ENCODE peak calls at places on chromosome 9, in four cellular contexts. X is CD8-positive, alpha-beta memory T cell; G is psoas muscle; E is upper lobe of right lung. C is an unnamed sample. For H3K36me3, the result is how much of the 10 kb centered on the place peaks cover.

GRCh38 chr9:121667890-121668289 is 16.5 kb downstream of the DAB2IP start:
- DNase-seq in X (no peak), G (no peak), E (no peak), C (no peak)

GRCh38 chr9:77011973-77012817 is 7.3 kb upstream of the FOXB2 start:
- DNase-seq in X (peak), G (peak), E (peak), C (no peak)

GRCh38 chr9:126708178-126708577 is 94.5 kb downstream of the LMX1B start:
- DNase-seq in X (no peak), G (no peak), E (no peak), C (no peak)

GRCh38 chr9:136939431-136939995 is 5.0 kb downstream of the FBXW5 start:
- DNase-seq in X (no peak), G (peak), E (peak), C (no peak)

GRCh38 chr9:35048521-35048920 is 23.9 kb downstream of the VCP start:
- DNase-seq in X (no peak), G (no peak), E (no peak), C (no peak)

GRCh38 chr9:76180541-76180940 is 213.7 kb downstream of the RFK start:
- DNase-seq in X (no peak), G (no peak), E (no peak), C (no peak)

GRCh38 chr9:116860509-116861120 is 173.5 kb downstream of the TRIM32 start:
- DNase-seq in X (no peak), G (peak), E (no peak), C (peak)

GRCh38 chr9:88952086-88952615 is 39.1 kb upstream of the S1PR3 start:
- DNase-seq in X (no peak), G (no peak), E (no peak), C (no peak)

GRCh38 chr9:110105107-110105506 is 102.9 kb downstream of the C9orf152 start:
- DNase-seq in X (no peak), G (no peak), E (no peak), C (no peak)

GRCh38 chr9:34125681-34126206 is 754 bp downstream of the DCAF12 start:
- DNase-seq in X (no peak), G (no peak), E (no peak), C (no peak)

GRCh38 chr9:2299156-2299842 is 284.2 kb downstream of the SMARCA2 start:
- DNase-seq in X (no peak), G (no peak), E (peak), C (no peak)

GRCh38 chr9:76733096-76733495 is 31.1 kb upstream of the PCA3 start:
- DNase-seq in X (no peak), G (no peak), E (no peak), C (no peak)

GRCh38 chr9:6632516-6633328 is 12.8 kb downstream of the GLDC start:
- DNase-seq in X (no peak), G (no peak), E (no peak), C (peak)

GRCh38 chr9:86626802-86627201 is 272.6 kb upstream of the TUT7 start:
- DNase-seq in X (no peak), G (no peak), E (no peak), C (no peak)

GRCh38 chr9:131657890-131658752 is 81.8 kb downstream of the RAPGEF1 start:
- DNase-seq in X (no peak), G (no peak), E (no peak), C (peak)

DNA sequence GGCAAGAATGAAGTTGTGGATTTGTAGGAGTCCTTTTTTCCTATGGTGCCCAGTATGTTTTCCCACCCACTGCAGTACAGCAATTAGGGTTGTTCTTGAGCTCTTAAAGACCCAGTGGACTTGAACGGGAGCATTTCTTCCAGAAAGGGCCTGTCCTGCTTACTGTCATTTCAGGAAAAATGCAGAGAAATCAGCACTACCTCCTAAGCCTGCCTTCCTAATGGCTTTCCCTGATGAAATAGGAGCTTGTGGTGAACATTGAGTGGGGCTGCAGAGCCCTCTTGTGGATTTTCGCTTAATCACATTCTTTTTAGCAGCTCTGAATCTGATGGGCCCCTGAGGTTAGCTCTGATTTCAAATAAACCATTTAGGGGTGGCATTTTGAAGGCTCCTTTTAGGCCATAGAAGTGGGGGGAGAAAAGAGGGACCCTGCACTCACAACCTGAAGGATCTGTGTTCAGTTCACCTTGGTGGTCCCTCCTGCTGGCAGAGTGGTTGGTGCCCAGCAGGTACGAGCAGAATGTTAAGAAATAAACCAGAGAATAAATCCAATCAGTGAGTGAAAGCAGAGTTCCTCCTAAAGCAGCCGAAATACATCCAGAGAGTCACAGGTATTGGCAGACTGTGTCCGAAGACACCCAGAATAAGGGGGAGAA is 188.0 kb upstream of the KLF9 start:
- DNase-seq in X (peak), G (peak), E (no peak), C (peak)
- H3K4me3 ChIP-seq in X (no peak), G (peak), E (no peak), C (no peak)

GRCh38 chr9:113289091-113289490 is 13.6 kb downstream of the PRPF4 start:
- DNase-seq in X (no peak), G (no peak), E (no peak), C (no peak)
- H3K36me3 ChIP-seq in X (half or more), G (under half), E (half or more), C (under half)

DNA sequence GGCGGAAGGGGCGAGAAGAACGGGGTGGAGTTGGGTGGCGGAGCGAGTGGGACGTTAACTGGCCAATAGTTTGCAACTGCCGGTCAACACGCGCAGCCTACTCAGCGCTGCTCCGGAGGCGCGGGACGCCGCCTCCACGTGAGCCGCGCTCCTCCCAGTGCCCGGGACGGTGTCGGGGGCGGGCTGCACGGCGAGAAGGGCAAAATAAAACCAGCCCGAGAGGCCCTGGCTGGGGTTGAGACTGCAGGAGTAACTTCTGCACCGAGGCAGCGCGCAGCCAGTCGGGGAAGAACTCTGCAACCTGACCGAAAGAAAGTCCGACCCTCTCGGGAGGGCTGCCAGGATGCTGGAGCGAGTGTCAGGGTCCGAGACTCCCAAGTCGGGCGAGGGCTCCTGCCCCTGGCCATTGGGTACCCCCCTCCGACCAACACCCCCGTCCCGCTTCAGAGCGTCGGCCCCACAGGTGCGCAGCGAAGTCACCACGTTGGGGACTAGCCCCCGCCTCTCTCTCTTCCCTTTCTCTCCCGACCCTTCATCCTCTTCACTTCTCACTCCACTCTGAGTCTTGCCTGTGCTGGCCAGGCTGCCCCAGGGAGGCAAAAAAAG is 25.1 kb upstream of the ELAVL2 start:
- DNase-seq in X (no peak), G (peak), E (peak), C (no peak)
- H3K4me3 ChIP-seq in X (no peak), G (peak), E (peak), C (peak)

DNA sequence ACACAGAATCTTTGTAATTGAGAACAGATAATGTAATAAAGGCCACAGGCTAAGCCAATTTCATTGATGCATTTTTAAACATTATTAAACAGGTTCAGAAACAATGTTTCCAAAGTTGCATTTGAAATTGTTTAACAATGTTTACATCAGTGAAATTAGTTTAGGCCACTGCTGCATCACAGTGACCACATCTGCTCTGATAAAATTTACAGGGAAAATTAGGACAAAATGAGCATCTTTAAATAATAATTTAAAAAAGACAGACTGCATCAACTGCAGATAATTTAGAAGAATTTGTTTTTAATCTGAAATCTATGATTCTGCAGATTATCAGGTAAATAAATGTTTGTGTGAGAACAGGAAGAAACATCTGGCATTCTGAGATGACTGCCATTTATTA is 420.4 kb downstream of the BNC2 start:
- DNase-seq in X (no peak), G (no peak), E (no peak), C (no peak)
- H3K36me3 ChIP-seq in X (under half), G (under half), E (under half), C (under half)

C was measured in kidney epithelial cell.